ENCODE peak calls at places on chromosomes 12 and 14, in seven cellular contexts. One of them, this sample, is unnamed. For H3K36me3 and H3K27me3, the result is how much of the 10 kb centered on the place peaks cover.

GRCh38 chr14:90781344-90781761 is 34.9 kb downstream of the TTC7B start:
- DNase-seq in tibial nerve: no peak
- DNase-seq in left ventricle myocardium inferior: no peak
- DNase-seq in suprapubic skin: no peak
- DNase-seq in effector memory CD4-positive, alpha-beta T cell: no peak
- DNase-seq in sigmoid colon: no peak
- DNase-seq in Karpas-422: no peak
- DNase-seq in this sample: no peak

GRCh38 chr14:46048127-46048526 is 603.5 kb downstream of the RPL10L start:
- DNase-seq in tibial nerve: no peak
- DNase-seq in left ventricle myocardium inferior: no peak
- DNase-seq in suprapubic skin: no peak
- DNase-seq in effector memory CD4-positive, alpha-beta T cell: no peak
- DNase-seq in sigmoid colon: no peak
- DNase-seq in Karpas-422: peak
- DNase-seq in this sample: peak

GRCh38 chr12:117685115-117685926 is 283.5 kb downstream of the KSR2 start:
- DNase-seq in tibial nerve: peak
- DNase-seq in left ventricle myocardium inferior: no peak
- DNase-seq in suprapubic skin: peak
- DNase-seq in effector memory CD4-positive, alpha-beta T cell: no peak
- DNase-seq in sigmoid colon: peak
- DNase-seq in Karpas-422: peak
- DNase-seq in this sample: peak

GRCh38 chr12:51025182-51025747 is 919 bp downstream of the SLC11A2 start:
- DNase-seq in tibial nerve: no peak
- DNase-seq in left ventricle myocardium inferior: no peak
- DNase-seq in suprapubic skin: no peak
- DNase-seq in effector memory CD4-positive, alpha-beta T cell: no peak
- DNase-seq in sigmoid colon: no peak
- DNase-seq in Karpas-422: peak
- DNase-seq in this sample: no peak

GRCh38 chr14:55662757-55663156 is 82.8 kb downstream of the KTN1 start:
- DNase-seq in tibial nerve: no peak
- DNase-seq in left ventricle myocardium inferior: no peak
- DNase-seq in suprapubic skin: no peak
- DNase-seq in effector memory CD4-positive, alpha-beta T cell: no peak
- DNase-seq in sigmoid colon: no peak
- DNase-seq in Karpas-422: no peak
- DNase-seq in this sample: no peak

GRCh38 chr14:100750762-100751699 is 24.3 kb downstream of the DLK1 start:
- DNase-seq in tibial nerve: no peak
- DNase-seq in left ventricle myocardium inferior: no peak
- DNase-seq in suprapubic skin: peak
- DNase-seq in effector memory CD4-positive, alpha-beta T cell: no peak
- DNase-seq in sigmoid colon: peak
- DNase-seq in Karpas-422: no peak
- DNase-seq in this sample: no peak

GRCh38 chr14:73613046-73613383 is 698 bp downstream of the ACOT6 start:
- DNase-seq in tibial nerve: peak
- DNase-seq in left ventricle myocardium inferior: no peak
- DNase-seq in suprapubic skin: no peak
- DNase-seq in effector memory CD4-positive, alpha-beta T cell: no peak
- DNase-seq in sigmoid colon: no peak
- DNase-seq in Karpas-422: no peak
- DNase-seq in this sample: no peak

GRCh38 chr12:115709410-115710065 is 568.0 kb downstream of the MED13L start:
- DNase-seq in tibial nerve: peak
- DNase-seq in left ventricle myocardium inferior: peak
- DNase-seq in suprapubic skin: no peak
- DNase-seq in effector memory CD4-positive, alpha-beta T cell: no peak
- DNase-seq in sigmoid colon: no peak
- DNase-seq in Karpas-422: no peak
- DNase-seq in this sample: no peak

GRCh38 chr12:109730306-109731145 is 16.9 kb downstream of the FAM222A start:
- DNase-seq in tibial nerve: no peak
- DNase-seq in left ventricle myocardium inferior: peak
- DNase-seq in suprapubic skin: peak
- DNase-seq in effector memory CD4-positive, alpha-beta T cell: no peak
- DNase-seq in sigmoid colon: peak
- DNase-seq in Karpas-422: no peak
- DNase-seq in this sample: no peak

GRCh38 chr14:98932436-98933325 is 339.3 kb downstream of the BCL11B start:
- DNase-seq in tibial nerve: no peak
- DNase-seq in left ventricle myocardium inferior: no peak
- DNase-seq in suprapubic skin: peak
- DNase-seq in effector memory CD4-positive, alpha-beta T cell: no peak
- DNase-seq in sigmoid colon: peak
- DNase-seq in Karpas-422: no peak
- DNase-seq in this sample: no peak

GRCh38 chr12:107092669-107093546 is 441 bp downstream of the CRY1 start:
- DNase-seq in tibial nerve: peak
- DNase-seq in left ventricle myocardium inferior: peak
- DNase-seq in suprapubic skin: peak
- DNase-seq in effector memory CD4-positive, alpha-beta T cell: peak
- DNase-seq in sigmoid colon: peak
- DNase-seq in Karpas-422: no peak
- DNase-seq in this sample: peak
- H3K4me3 ChIP-seq in tibial nerve: peak
- H3K4me3 ChIP-seq in left ventricle myocardium inferior: peak
- H3K4me3 ChIP-seq in suprapubic skin: peak
- H3K4me3 ChIP-seq in effector memory CD4-positive, alpha-beta T cell: peak
- H3K4me3 ChIP-seq in sigmoid colon: peak
- H3K4me3 ChIP-seq in Karpas-422: no peak
- H3K4me3 ChIP-seq in this sample: peak

GRCh38 chr12:27665704-27666103 is 30.5 kb upstream of the REP15 start:
- DNase-seq in tibial nerve: no peak
- DNase-seq in left ventricle myocardium inferior: no peak
- DNase-seq in suprapubic skin: no peak
- DNase-seq in effector memory CD4-positive, alpha-beta T cell: no peak
- DNase-seq in sigmoid colon: no peak
- DNase-seq in Karpas-422: no peak
- DNase-seq in this sample: no peak
- H3K36me3 ChIP-seq in tibial nerve: under half
- H3K36me3 ChIP-seq in left ventricle myocardium inferior: half or more
- H3K36me3 ChIP-seq in suprapubic skin: half or more
- H3K36me3 ChIP-seq in effector memory CD4-positive, alpha-beta T cell: under half
- H3K36me3 ChIP-seq in sigmoid colon: under half
- H3K36me3 ChIP-seq in Karpas-422: under half
- H3K36me3 ChIP-seq in this sample: under half

DNA sequence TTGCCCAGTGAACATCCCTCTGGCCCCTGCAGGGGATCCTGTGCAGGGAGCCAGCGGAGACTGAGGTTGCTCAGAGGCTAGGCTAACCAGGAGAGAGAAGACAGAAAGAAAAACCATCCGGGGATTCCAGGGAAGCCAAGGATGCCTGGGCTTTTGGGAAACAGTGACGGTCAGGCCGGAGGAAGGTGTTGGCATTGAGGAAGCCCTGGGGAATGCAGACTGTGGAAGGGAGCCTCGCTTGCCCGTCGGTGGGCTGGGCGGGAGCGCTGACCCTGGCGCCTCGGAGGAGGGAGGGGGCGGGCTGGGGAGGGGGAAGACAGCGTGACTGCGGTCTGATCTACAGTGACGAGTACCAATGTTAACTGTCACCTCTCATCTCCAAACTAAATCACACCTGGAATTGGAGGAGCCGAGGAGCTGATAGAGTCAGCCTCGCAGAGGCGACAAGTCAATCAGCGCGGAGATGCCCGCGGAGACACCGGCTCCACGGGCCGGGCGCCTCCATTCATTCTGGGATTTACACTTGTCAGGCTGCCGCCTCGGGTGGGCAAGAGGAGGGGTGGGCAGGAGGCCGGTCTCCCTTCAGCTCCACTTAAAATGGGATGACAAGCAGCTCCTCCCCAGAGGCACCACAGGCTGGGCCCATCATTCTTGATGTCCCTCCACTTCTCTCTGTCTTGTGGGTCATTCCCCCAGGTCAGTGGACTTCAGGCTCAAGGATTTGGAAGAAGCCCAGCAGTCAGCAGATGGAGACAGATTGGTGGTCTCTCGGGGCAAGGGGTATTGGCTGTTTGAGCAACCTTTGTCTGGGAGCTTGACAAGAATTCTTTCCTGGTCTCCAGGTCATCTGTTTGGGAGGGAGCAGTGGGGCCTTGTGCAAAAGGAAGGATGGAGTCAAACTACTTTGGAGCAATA is 20.4 kb upstream of the GPATCH2L start:
- DNase-seq in tibial nerve: no peak
- DNase-seq in left ventricle myocardium inferior: no peak
- DNase-seq in suprapubic skin: no peak
- DNase-seq in effector memory CD4-positive, alpha-beta T cell: no peak
- DNase-seq in sigmoid colon: no peak
- DNase-seq in Karpas-422: no peak
- DNase-seq in this sample: peak
- H3K27me3 ChIP-seq in tibial nerve: under half
- H3K27me3 ChIP-seq in left ventricle myocardium inferior: half or more
- H3K27me3 ChIP-seq in suprapubic skin: half or more
- H3K27me3 ChIP-seq in effector memory CD4-positive, alpha-beta T cell: under half
- H3K27me3 ChIP-seq in sigmoid colon: under half
- H3K27me3 ChIP-seq in Karpas-422: under half
- H3K27me3 ChIP-seq in this sample: under half

GRCh38 chr12:120649442-120650248 is 9.2 kb downstream of the CABP1 start:
- DNase-seq in tibial nerve: no peak
- DNase-seq in left ventricle myocardium inferior: peak
- DNase-seq in suprapubic skin: no peak
- DNase-seq in effector memory CD4-positive, alpha-beta T cell: no peak
- DNase-seq in sigmoid colon: no peak
- DNase-seq in Karpas-422: no peak
- DNase-seq in this sample: peak

GRCh38 chr12:120652671-120653435 is 12.4 kb downstream of the CABP1 start:
- DNase-seq in tibial nerve: no peak
- DNase-seq in left ventricle myocardium inferior: no peak
- DNase-seq in suprapubic skin: no peak
- DNase-seq in effector memory CD4-positive, alpha-beta T cell: no peak
- DNase-seq in sigmoid colon: no peak
- DNase-seq in Karpas-422: no peak
- DNase-seq in this sample: no peak

GRCh38 chr12:120651821-120652220 is 11.4 kb downstream of the CABP1 start:
- DNase-seq in tibial nerve: no peak
- DNase-seq in left ventricle myocardium inferior: no peak
- DNase-seq in suprapubic skin: no peak
- DNase-seq in effector memory CD4-positive, alpha-beta T cell: no peak
- DNase-seq in sigmoid colon: no peak
- DNase-seq in Karpas-422: no peak
- DNase-seq in this sample: peak

GRCh38 chr12:120647375-120647755 is 6.9 kb downstream of the CABP1 start:
- DNase-seq in tibial nerve: no peak
- DNase-seq in left ventricle myocardium inferior: no peak
- DNase-seq in suprapubic skin: no peak
- DNase-seq in effector memory CD4-positive, alpha-beta T cell: no peak
- DNase-seq in sigmoid colon: no peak
- DNase-seq in Karpas-422: no peak
- DNase-seq in this sample: no peak

GRCh38 chr12:120650249-120650690 is 9.8 kb downstream of the CABP1 start:
- DNase-seq in tibial nerve: no peak
- DNase-seq in left ventricle myocardium inferior: no peak
- DNase-seq in suprapubic skin: no peak
- DNase-seq in effector memory CD4-positive, alpha-beta T cell: no peak
- DNase-seq in sigmoid colon: no peak
- DNase-seq in Karpas-422: no peak
- DNase-seq in this sample: peak
- H3K4me3 ChIP-seq in tibial nerve: no peak
- H3K4me3 ChIP-seq in left ventricle myocardium inferior: peak
- H3K4me3 ChIP-seq in suprapubic skin: no peak
- H3K4me3 ChIP-seq in effector memory CD4-positive, alpha-beta T cell: no peak
- H3K4me3 ChIP-seq in sigmoid colon: peak
- H3K4me3 ChIP-seq in Karpas-422: no peak
- H3K4me3 ChIP-seq in this sample: no peak

GRCh38 chr14:101859538-101859902 is 98.0 kb downstream of the PPP2R5C start:
- DNase-seq in tibial nerve: no peak
- DNase-seq in left ventricle myocardium inferior: no peak
- DNase-seq in suprapubic skin: no peak
- DNase-seq in effector memory CD4-positive, alpha-beta T cell: no peak
- DNase-seq in sigmoid colon: no peak
- DNase-seq in Karpas-422: no peak
- DNase-seq in this sample: no peak

GRCh38 chr14:101862177-101862576 is 100.7 kb downstream of the PPP2R5C start:
- DNase-seq in tibial nerve: no peak
- DNase-seq in left ventricle myocardium inferior: no peak
- DNase-seq in suprapubic skin: no peak
- DNase-seq in effector memory CD4-positive, alpha-beta T cell: no peak
- DNase-seq in sigmoid colon: no peak
- DNase-seq in Karpas-422: no peak
- DNase-seq in this sample: no peak

GRCh38 chr14:101861464-101861863 is 100.0 kb downstream of the PPP2R5C start:
- DNase-seq in tibial nerve: no peak
- DNase-seq in left ventricle myocardium inferior: no peak
- DNase-seq in suprapubic skin: no peak
- DNase-seq in effector memory CD4-positive, alpha-beta T cell: no peak
- DNase-seq in sigmoid colon: no peak
- DNase-seq in Karpas-422: no peak
- DNase-seq in this sample: no peak

GRCh38 chr14:101858791-101859537 is 97.5 kb downstream of the PPP2R5C start:
- DNase-seq in tibial nerve: no peak
- DNase-seq in left ventricle myocardium inferior: peak
- DNase-seq in suprapubic skin: no peak
- DNase-seq in effector memory CD4-positive, alpha-beta T cell: no peak
- DNase-seq in sigmoid colon: no peak
- DNase-seq in Karpas-422: no peak
- DNase-seq in this sample: no peak

DNA sequence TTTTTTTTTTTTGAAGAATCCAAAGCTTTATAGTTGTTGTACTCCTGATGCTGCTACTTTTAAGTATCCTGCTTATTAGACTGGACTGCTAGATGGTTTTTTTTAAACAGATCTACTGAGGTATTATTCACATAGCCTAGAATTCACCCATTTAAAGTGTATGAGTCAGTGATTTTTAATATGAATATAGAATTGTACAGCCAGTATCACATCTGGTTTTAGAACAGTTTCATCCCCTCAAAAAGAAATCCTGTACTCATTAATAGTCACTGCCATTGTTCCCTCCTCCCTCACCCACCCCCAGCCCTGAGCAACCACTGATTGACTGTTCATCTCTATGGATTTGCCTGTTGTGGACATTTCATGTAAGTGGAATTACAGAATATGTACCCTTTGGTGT is 98.4 kb downstream of the PPP2R5C start:
- DNase-seq in tibial nerve: no peak
- DNase-seq in left ventricle myocardium inferior: no peak
- DNase-seq in suprapubic skin: no peak
- DNase-seq in effector memory CD4-positive, alpha-beta T cell: no peak
- DNase-seq in sigmoid colon: no peak
- DNase-seq in Karpas-422: no peak
- DNase-seq in this sample: no peak
- H3K36me3 ChIP-seq in tibial nerve: under half
- H3K36me3 ChIP-seq in left ventricle myocardium inferior: under half
- H3K36me3 ChIP-seq in suprapubic skin: under half
- H3K36me3 ChIP-seq in effector memory CD4-positive, alpha-beta T cell: half or more
- H3K36me3 ChIP-seq in sigmoid colon: under half
- H3K36me3 ChIP-seq in Karpas-422: under half
- H3K36me3 ChIP-seq in this sample: under half